ENCODE peak calls at places on chromosome 12, in four cellular contexts. Q is activated effector memory CD4-positive, alpha-beta T cell treated with anti-CD3 and anti-CD28 coated beads, Interleukin-2, amount 50 U/mL, for 16 hours; U is anterior cingulate cortex; V is uterus. G is an unnamed sample.

GRCh38 chr12:32437095-32437515 is 37.7 kb downstream of the FGD4 start:
- DNase-seq in Q (no peak), V (no peak), U (no peak), G (peak)

GRCh38 chr12:110355080-110355479 is 48.4 kb downstream of the ANAPC7 start:
- DNase-seq in Q (peak), V (no peak), U (no peak), G (peak)

GRCh38 chr12:104958009-104958945 is at the start of gene SLC41A2:
- DNase-seq in Q (peak), U (peak), V (peak), G (peak)

GRCh38 chr12:85557850-85558249 is 277.8 kb downstream of the ALX1 start:
- DNase-seq in V (no peak), U (no peak), Q (no peak), G (no peak)

GRCh38 chr12:123967121-123967586 is 5.5 kb downstream of the CCDC92 start:
- DNase-seq in V (no peak), Q (no peak), U (no peak), G (no peak)

GRCh38 chr12:59595557-59596231 is at the start of gene SLC16A7:
- DNase-seq in Q (peak), U (peak), V (peak), G (peak)

GRCh38 chr12:75883241-75883640 is 148.3 kb downstream of the PHLDA1 start:
- DNase-seq in Q (no peak), V (no peak), U (no peak), G (no peak)

GRCh38 chr12:46774011-46774633 is 51.7 kb downstream of the SLC38A4 start:
- DNase-seq in V (no peak), U (no peak), Q (no peak), G (peak)

GRCh38 chr12:6548556-6549378 is 7.1 kb downstream of the IFFO1 start:
- DNase-seq in V (no peak), U (no peak), Q (no peak), G (no peak)

GRCh38 chr12:111384596-111384995 is 15.7 kb upstream of the PHETA1 start:
- DNase-seq in U (no peak), Q (no peak), V (no peak), G (no peak)

GRCh38 chr12:57473886-57474285 is 5.8 kb downstream of the ARHGAP9 start:
- DNase-seq in Q (no peak), U (no peak), V (no peak), G (no peak)

GRCh38 chr12:26831959-26832816 is 806 bp downstream of the ITPR2 start:
- DNase-seq in Q (peak), U (peak), V (peak), G (peak)

GRCh38 chr12:19959353-19959752 is 409.0 kb upstream of the PDE3A start:
- DNase-seq in U (no peak), Q (no peak), V (no peak), G (no peak)

GRCh38 chr12:126139355-126139754 is 1074.1 kb downstream of the AACS start:
- DNase-seq in U (no peak), V (no peak), Q (no peak), G (no peak)

GRCh38 chr12:70722584-70723343 is 85.5 kb upstream of the PTPRB start:
- DNase-seq in U (no peak), Q (no peak), V (peak), G (no peak)

G was measured in HTR-8/SVneo.